ENCODE peak calls at places on chromosomes 1 and 21, in six cellular contexts. O is GM12878, N is K562, Z is H1, G is HepG2, T is GM12891. A is an unnamed sample.

GRCh38 chr1:215418876-215419442 is 148.1 kb upstream of the KCTD3 start:
- DNase-seq in O (no peak), N (no peak), Z (no peak), G (no peak), T (no peak), A (no peak)

GRCh38 chr1:11617314-11617713 is 36.9 kb downstream of the FBXO2 start:
- DNase-seq in O (no peak), N (no peak), Z (no peak), G (no peak), T (no peak), A (no peak)

GRCh38 chr21:42614811-42615342 is 38.5 kb upstream of the PDE9A start:
- DNase-seq in O (no peak), N (no peak), Z (no peak), G (peak), T (no peak), A (no peak)

GRCh38 chr1:5620997-5621396 is 371.2 kb downstream of the NPHP4 start:
- DNase-seq in O (no peak), N (peak), Z (no peak), G (peak), T (no peak), A (no peak)

GRCh38 chr21:25963186-25963585 is 207.4 kb downstream of the APP start:
- DNase-seq in O (no peak), N (no peak), Z (no peak), G (no peak), T (no peak), A (no peak)

GRCh38 chr1:61711969-61712368 is 13.0 kb downstream of the TM2D1 start:
- DNase-seq in O (no peak), N (no peak), Z (no peak), G (no peak), T (no peak), A (no peak)

GRCh38 chr1:156608981-156609380 is 7.7 kb upstream of the GPATCH4 start:
- DNase-seq in O (no peak), N (peak), Z (peak), G (no peak), T (no peak), A (no peak)

GRCh38 chr1:66292944-66293343 is 241.0 kb upstream of the SGIP1 start:
- DNase-seq in O (no peak), N (no peak), Z (no peak), G (no peak), T (no peak), A (no peak)

GRCh38 chr1:4101434-4102150 is 201.5 kb upstream of the C1orf174 start:
- DNase-seq in O (no peak), N (no peak), Z (no peak), G (no peak), T (no peak), A (no peak)

GRCh38 chr1:8604041-8604942 is 213.1 kb downstream of the RERE start:
- DNase-seq in O (peak), N (no peak), Z (no peak), G (no peak), T (peak), A (peak)

GRCh38 chr1:24996983-24997893 is 67.2 kb upstream of the RUNX3 start:
- DNase-seq in O (no peak), N (no peak), Z (no peak), G (no peak), T (peak), A (no peak)

GRCh38 chr1:223248001-223248786 is 105.1 kb upstream of the TLR5 start:
- DNase-seq in O (no peak), N (no peak), Z (peak), G (no peak), T (no peak), A (no peak)

DNA sequence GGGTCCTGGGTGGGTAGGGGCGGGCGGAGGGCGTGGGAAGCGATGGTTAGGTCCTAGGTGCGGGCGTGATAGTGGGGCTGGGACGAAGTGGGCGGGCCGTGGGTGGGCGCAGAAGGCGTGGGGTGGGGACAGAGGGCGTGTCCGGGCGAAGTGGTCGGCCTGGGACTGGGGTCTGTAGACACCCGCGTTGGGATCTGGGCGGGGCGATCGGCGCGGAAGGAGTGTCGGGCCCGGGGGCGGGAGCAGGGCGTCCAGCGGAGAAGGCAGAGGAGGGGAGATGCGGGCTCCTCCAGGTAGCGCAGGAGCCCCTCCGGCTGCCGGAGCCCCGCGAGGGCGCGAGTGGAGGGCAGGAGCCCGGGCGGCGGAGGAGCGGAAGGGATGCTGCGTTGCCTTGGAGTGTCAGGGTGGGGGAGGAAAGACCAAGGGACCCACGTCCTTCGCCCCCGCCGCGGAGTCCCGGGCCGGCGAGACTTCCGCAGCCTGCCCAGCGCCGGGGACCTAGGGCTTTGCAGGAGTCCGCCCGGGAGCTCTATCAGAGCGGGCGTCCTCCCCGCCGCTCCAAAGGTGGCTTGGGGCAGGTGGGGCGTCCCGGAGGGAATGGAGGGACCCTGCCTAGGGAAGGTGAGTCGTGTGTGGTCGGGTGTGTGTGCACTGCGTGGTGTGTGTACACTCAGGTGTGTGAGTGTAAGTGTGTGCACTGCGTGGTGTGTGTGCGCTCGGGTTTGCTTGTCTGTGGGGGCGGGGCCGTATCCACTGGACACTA is 27.0 kb upstream of the PRSS38 start:
- DNase-seq in O (no peak), N (no peak), Z (peak), G (peak), T (peak), A (peak)
- TF ChIP-seq POLR2A in O (no peak), N (no peak), Z (no peak), G (no peak), T (no peak), A (no peak)

GRCh38 chr1:228098323-228098931 is 4.7 kb downstream of the C1orf35 start:
- DNase-seq in O (no peak), N (no peak), Z (no peak), G (no peak), T (no peak), A (no peak)

GRCh38 chr1:228095938-228096337 is 7.2 kb downstream of the C1orf35 start:
- DNase-seq in O (no peak), N (no peak), Z (no peak), G (no peak), T (no peak), A (peak)

GRCh38 chr1:228099331-228099732 is 3.8 kb downstream of the C1orf35 start:
- DNase-seq in O (no peak), N (no peak), Z (no peak), G (no peak), T (no peak), A (no peak)

GRCh38 chr1:228096416-228097332 is 6.5 kb downstream of the C1orf35 start:
- DNase-seq in O (no peak), N (no peak), Z (no peak), G (no peak), T (no peak), A (peak)

GRCh38 chr1:228097333-228098081 is 5.6 kb downstream of the C1orf35 start:
- DNase-seq in O (no peak), N (no peak), Z (peak), G (no peak), T (no peak), A (no peak)
- TF ChIP-seq POLR2AphosphoS5 in O (no peak), N (peak), Z (no peak), G (no peak), T (no peak), A (peak)

GRCh38 chr1:118158918-118159317 is 26.1 kb downstream of the SPAG17 start:
- DNase-seq in O (no peak), N (no peak), Z (no peak), G (no peak), T (no peak), A (no peak)

GRCh38 chr1:118151312-118151937 is 33.6 kb downstream of the SPAG17 start:
- DNase-seq in O (peak), N (peak), Z (peak), G (peak), T (no peak), A (no peak)

GRCh38 chr1:118155106-118155505 is 29.9 kb downstream of the SPAG17 start:
- DNase-seq in O (no peak), N (no peak), Z (no peak), G (no peak), T (no peak), A (no peak)

GRCh38 chr1:118157506-118157905 is 27.5 kb downstream of the SPAG17 start:
- DNase-seq in O (no peak), N (no peak), Z (no peak), G (no peak), T (no peak), A (no peak)

DNA sequence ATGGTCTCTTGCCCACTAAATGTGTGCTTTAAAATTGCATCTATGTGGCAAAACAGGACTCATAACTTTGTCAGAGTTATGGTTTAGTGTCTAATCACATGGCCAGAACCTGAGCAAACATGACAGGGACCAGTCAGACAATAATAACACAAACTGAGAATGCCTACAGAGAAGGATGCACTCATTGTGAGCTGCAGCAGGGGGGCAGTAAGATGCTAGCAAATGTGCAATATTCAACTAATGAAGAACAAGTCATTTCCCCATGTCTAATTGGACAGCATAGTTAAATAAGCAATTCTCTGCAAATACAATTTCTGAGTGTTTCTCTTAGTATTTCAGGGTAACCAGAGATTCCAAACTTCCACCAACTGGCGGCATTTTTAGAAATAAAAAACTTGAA is 30.8 kb downstream of the SPAG17 start:
- DNase-seq in O (peak), N (no peak), Z (no peak), G (no peak), T (no peak), A (no peak)
- TF ChIP-seq TAF1 in O (no peak), N (no peak), Z (no peak), G (no peak), T (no peak), A (no peak)

GRCh38 chr1:211133393-211133840 is 531 bp downstream of the KCNH1 start:
- DNase-seq in O (no peak), N (no peak), Z (peak), G (no peak), T (no peak), A (no peak)

GRCh38 chr1:211135342-211135950 is 1.5 kb upstream of the KCNH1 start:
- DNase-seq in O (peak), N (peak), Z (no peak), G (peak), T (no peak), A (no peak)

GRCh38 chr1:211129790-211130189 is 4.2 kb downstream of the KCNH1 start:
- DNase-seq in O (no peak), N (no peak), Z (no peak), G (no peak), T (no peak), A (no peak)

GRCh38 chr1:211132681-211133392 is 1.1 kb downstream of the KCNH1 start:
- DNase-seq in O (no peak), N (no peak), Z (no peak), G (no peak), T (no peak), A (no peak)

DNA sequence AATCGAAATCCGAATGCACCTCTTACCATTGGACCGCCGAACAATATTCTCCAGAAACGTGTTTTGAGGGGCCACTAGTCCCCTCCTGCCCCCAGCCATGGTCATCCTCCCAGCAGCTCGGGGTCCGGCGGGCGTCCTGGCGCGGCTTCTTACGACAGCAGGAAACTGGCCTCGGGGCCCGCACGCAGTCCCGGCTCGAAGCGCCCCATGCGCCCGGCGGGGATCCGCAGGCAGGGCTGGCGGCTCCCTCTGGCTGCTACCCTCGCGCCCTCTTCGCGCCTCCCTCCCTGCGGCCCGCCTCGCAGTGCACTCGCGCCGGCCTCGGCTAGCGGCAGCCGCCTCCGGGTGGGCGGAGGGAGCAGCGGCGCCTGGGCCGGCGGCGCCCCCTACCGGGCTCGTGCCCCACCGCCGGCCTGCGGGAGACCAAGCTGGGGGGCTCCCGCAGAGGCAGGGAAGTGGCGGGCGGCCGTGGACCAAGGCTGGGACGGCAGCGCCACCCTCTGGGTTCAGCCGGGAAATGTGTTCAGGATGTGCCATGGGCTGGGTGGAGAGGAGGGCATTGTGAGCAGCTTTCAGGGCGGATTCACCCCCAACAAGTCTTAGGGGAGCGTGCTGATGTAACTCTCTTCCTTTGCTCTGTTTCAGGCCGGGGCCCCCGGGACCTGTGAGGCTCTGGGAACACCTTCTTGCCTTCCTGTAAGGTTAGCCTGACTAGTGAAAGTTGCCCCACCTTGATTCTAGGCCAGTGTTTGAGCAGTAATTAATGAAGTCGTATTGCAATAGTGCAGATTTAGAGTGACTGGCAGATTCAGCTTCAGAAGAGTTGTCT is at the start of gene KCNH1:
- DNase-seq in O (peak), N (peak), Z (peak), G (peak), T (peak), A (peak)
- TF ChIP-seq POLR2A in O (no peak), N (no peak), Z (no peak), G (no peak), T (no peak), A (no peak)

GRCh38 chr1:47380699-47381098 is 35.4 kb upstream of the FOXE3 start:
- DNase-seq in O (no peak), N (no peak), Z (no peak), G (peak), T (no peak), A (no peak)

GRCh38 chr1:47384083-47384482 is 32.0 kb upstream of the FOXE3 start:
- DNase-seq in O (no peak), N (no peak), Z (no peak), G (no peak), T (no peak), A (no peak)

GRCh38 chr1:47374501-47374900 is 40.9 kb downstream of the CMPK1 start:
- DNase-seq in O (no peak), N (no peak), Z (no peak), G (no peak), T (no peak), A (no peak)

GRCh38 chr1:47382399-47382983 is 33.6 kb upstream of the FOXE3 start:
- DNase-seq in O (no peak), N (no peak), Z (no peak), G (no peak), T (no peak), A (no peak)

GRCh38 chr1:47378147-47378546 is 37.9 kb upstream of the FOXE3 start:
- DNase-seq in O (no peak), N (no peak), Z (no peak), G (peak), T (no peak), A (no peak)
- TF ChIP-seq POLR2AphosphoS5 in O (no peak), N (no peak), Z (no peak), G (no peak), T (no peak), A (no peak)

GRCh38 chr1:76266762-76267161 is 192.2 kb downstream of the ST6GALNAC3 start:
- DNase-seq in O (no peak), N (no peak), Z (no peak), G (no peak), T (no peak), A (no peak)
- TF ChIP-seq TAF1 in O (no peak), N (no peak), Z (no peak), G (no peak), T (no peak), A (no peak)

GRCh38 chr1:227318003-227318851 is at the start of gene CDC42BPA:
- DNase-seq in O (no peak), N (peak), Z (peak), G (peak), T (peak), A (peak)
- TF ChIP-seq POLR2A in O (no peak), N (peak), Z (peak), G (no peak), T (no peak), A (no peak)

GRCh38 chr21:39048064-39048463 is 135.2 kb downstream of the PSMG1 start:
- DNase-seq in O (no peak), N (no peak), Z (peak), G (peak), T (no peak), A (no peak)
- TF ChIP-seq POLR2AphosphoS5 in O (no peak), N (no peak), Z (no peak), G (no peak), T (no peak), A (no peak)

GRCh38 chr1:182700351-182700709 is 15.9 kb upstream of the RGS8 start:
- DNase-seq in O (no peak), N (no peak), Z (no peak), G (no peak), T (no peak), A (no peak)

GRCh38 chr1:182699673-182700350 is 15.4 kb upstream of the RGS8 start:
- DNase-seq in O (no peak), N (no peak), Z (peak), G (no peak), T (no peak), A (no peak)

GRCh38 chr1:182703539-182703938 is 19.2 kb upstream of the RGS8 start:
- DNase-seq in O (no peak), N (no peak), Z (no peak), G (no peak), T (no peak), A (no peak)

GRCh38 chr1:182702826-182703524 is 18.6 kb upstream of the RGS8 start:
- DNase-seq in O (no peak), N (no peak), Z (no peak), G (no peak), T (no peak), A (no peak)

GRCh38 chr1:182698977-182699672 is 14.7 kb upstream of the RGS8 start:
- DNase-seq in O (no peak), N (no peak), Z (no peak), G (no peak), T (no peak), A (no peak)
- TF ChIP-seq TAF1 in O (no peak), N (no peak), Z (no peak), G (no peak), T (no peak), A (no peak)

GRCh38 chr1:54153548-54154439 is 994 bp upstream of the CDCP2 start:
- DNase-seq in O (no peak), N (no peak), Z (peak), G (peak), T (no peak), A (no peak)
- TF ChIP-seq POLR2A in O (no peak), N (no peak), Z (no peak), G (peak), T (no peak), A (no peak)